ENCODE peak calls at places on chromosomes 3 and 15, in four cellular contexts. B, N, J and C are unnamed samples.

GRCh38 chr15:44199393-44199792 is 4.3 kb upstream of the FRMD5 start:
- DNase-seq in B (no peak), N (no peak), J (no peak), C (no peak)

GRCh38 chr15:70799667-70800450 is 36.5 kb upstream of the UACA start:
- DNase-seq in B (no peak), N (no peak), J (no peak), C (no peak)

GRCh38 chr15:45377630-45378148 is 655 bp downstream of the GATM start:
- DNase-seq in B (peak), N (peak), J (peak), C (no peak)

GRCh38 chr15:23759964-23760363 is 72.9 kb upstream of the NDN start:
- DNase-seq in B (peak), N (no peak), J (peak), C (no peak)

GRCh38 chr3:1183320-1184048 is 90.7 kb downstream of the CNTN6 start:
- DNase-seq in B (no peak), N (no peak), J (no peak), C (no peak)

GRCh38 chr3:125072310-125072709 is 16.5 kb upstream of the HEG1 start:
- DNase-seq in B (no peak), N (no peak), J (no peak), C (peak)

GRCh38 chr15:67077641-67078215 is 12.3 kb downstream of the SMAD3 start:
- DNase-seq in B (no peak), N (no peak), J (no peak), C (no peak)

GRCh38 chr3:194487289-194488006 is 646 bp upstream of the ATP13A3 start:
- DNase-seq in B (peak), N (no peak), J (no peak), C (peak)

GRCh38 chr15:20349774-20350498 is 191.7 kb downstream of the GOLGA6L6 start:
- DNase-seq in B (peak), N (no peak), J (no peak), C (no peak)

GRCh38 chr15:90934949-90935751 is at the start of gene UNC45A:
- DNase-seq in B (peak), N (peak), J (peak), C (peak)

GRCh38 chr3:100063929-100064461 is 50.3 kb downstream of the FILIP1L start:
- DNase-seq in B (no peak), N (no peak), J (no peak), C (no peak)

GRCh38 chr3:17478673-17479072 is 263.8 kb downstream of the TBC1D5 start:
- DNase-seq in B (no peak), N (no peak), J (peak), C (peak)

GRCh38 chr15:90099072-90099867 is 3.0 kb downstream of the IDH2 start:
- DNase-seq in B (no peak), N (no peak), J (no peak), C (no peak)

GRCh38 chr3:168116279-168116678 is 20.6 kb upstream of the GOLIM4 start:
- DNase-seq in B (no peak), N (no peak), J (no peak), C (no peak)

GRCh38 chr15:101264011-101264410 is 12.2 kb upstream of the CHSY1 start:
- DNase-seq in B (no peak), N (no peak), J (no peak), C (no peak)

GRCh38 chr3:195226900-195227447 is 44.0 kb downstream of the XXYLT1 start:
- DNase-seq in B (no peak), N (no peak), J (peak), C (no peak)

GRCh38 chr3:114365909-114366308 is 72.1 kb downstream of the TIGIT start:
- DNase-seq in B (no peak), N (no peak), J (no peak), C (no peak)

GRCh38 chr3:114363554-114364202 is 69.8 kb downstream of the TIGIT start:
- DNase-seq in B (no peak), N (no peak), J (no peak), C (no peak)

GRCh38 chr3:114362815-114363214 is 69.0 kb downstream of the TIGIT start:
- DNase-seq in B (no peak), N (no peak), J (peak), C (no peak)

GRCh38 chr3:114364806-114365205 is 71.0 kb downstream of the TIGIT start:
- DNase-seq in B (no peak), N (no peak), J (no peak), C (no peak)

GRCh38 chr3:114365268-114365667 is 71.4 kb downstream of the TIGIT start:
- DNase-seq in B (no peak), N (no peak), J (no peak), C (no peak)
- H3K27ac ChIP-seq in B (no peak), N (no peak), J (no peak), C (no peak)

DNA sequence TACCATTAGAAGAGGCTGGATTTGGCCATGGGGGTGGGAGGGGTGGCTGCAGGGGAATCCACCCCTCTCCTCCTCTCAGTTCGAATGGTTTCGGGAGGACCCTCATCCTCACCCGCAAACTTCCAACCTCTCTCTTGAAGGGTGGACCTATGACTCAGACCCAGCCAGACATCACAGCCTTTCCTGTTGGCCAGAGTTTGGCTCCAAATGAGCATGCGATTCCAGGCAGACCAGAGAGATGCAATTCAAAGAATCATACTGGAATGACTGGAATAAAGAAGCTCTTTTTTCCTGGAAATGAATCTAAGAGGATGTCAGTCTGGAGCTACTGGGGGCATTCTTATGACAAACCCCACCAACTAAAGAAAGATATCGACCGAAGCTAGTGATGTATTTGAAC is 516.7 kb upstream of the MDFIC2 start:
- DNase-seq in B (no peak), N (no peak), J (no peak), C (no peak)
- H3K18ac ChIP-seq in B (no peak), N (no peak), J (no peak), C (no peak)

GRCh38 chr3:184572528-184573270 is 11.1 kb downstream of the EPHB3 start:
- DNase-seq in B (no peak), N (no peak), J (no peak), C (no peak)
- H3K27ac ChIP-seq in B (no peak), N (no peak), J (no peak), C (no peak)

GRCh38 chr3:114596147-114596546 is 302.3 kb downstream of the TIGIT start:
- DNase-seq in B (no peak), N (no peak), J (no peak), C (no peak)
- H3K18ac ChIP-seq in B (no peak), N (no peak), J (no peak), C (no peak)

DNA sequence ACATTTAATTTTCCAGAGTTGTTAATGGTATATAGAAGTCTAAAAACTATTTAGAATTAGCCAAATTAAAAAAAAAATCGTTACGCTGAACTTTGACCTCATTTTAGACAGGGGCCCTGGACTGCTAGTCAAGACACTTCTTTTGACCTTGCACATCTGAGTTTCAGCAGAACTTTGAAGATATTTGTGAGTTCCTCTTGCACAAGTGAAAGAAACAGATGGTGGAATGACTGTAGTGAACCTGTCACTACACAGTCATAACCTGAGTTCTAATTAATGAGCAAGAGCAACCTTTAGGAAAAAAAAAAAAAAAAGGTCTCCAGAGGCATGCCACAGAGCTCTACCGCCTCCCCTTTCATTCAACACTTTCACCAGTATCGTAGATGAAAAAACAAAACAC is 5.3 kb downstream of the MYO5C start:
- DNase-seq in B (no peak), N (no peak), J (no peak), C (no peak)
- H3K27ac ChIP-seq in B (no peak), N (no peak), J (no peak), C (no peak)

DNA sequence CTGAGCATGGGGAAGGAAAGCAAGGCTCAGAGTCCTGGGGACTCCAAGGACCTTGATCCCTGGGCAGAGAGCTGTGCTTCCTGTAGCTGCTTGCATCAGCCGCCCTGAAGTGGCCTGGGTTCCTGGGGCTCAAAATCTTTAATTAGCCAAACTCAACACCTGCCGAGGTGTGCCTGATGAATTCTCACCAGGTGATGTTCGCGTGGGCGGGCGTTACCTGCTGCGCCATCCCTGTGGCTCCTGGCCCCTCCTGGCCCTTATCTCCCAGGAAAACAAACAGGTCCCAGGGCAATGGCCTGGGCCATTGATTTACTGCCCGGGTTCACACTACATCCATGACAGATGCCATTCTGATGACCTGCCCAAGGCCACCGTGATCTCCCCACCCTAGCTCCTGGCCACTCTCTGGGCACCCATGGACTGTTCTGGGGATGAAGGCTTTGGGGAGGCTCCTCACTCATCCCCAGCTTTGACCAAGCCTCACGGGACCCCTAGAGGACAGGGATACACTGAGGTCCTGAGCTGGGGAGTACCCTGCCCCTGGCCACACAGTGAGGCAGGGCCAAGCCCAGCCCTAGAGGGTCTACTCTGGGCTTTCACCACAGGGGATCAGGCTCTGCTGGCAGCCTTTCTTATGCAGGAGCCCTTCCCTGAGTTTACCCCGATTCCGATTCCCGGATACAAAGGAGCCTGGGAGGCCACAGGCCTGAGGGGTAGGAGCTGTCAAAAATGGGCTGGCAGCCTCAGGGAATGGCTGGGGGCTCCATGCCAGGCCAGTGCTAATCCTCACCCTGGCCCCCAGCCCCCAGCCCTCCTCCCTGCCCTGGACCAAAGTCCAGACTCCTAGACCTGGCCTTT is 5.7 kb downstream of the SLC38A3 start:
- DNase-seq in B (peak), N (no peak), J (no peak), C (no peak)
- H3K18ac ChIP-seq in B (no peak), N (peak), J (no peak), C (no peak)

GRCh38 chr3:16148783-16149182 is 25.7 kb upstream of the GALNT15 start:
- DNase-seq in B (no peak), N (no peak), J (no peak), C (no peak)
- H3K27ac ChIP-seq in B (no peak), N (no peak), J (no peak), C (no peak)